ENCODE peak calls at places on chromosome 2, in six cellular contexts. M is AG08396; R is stimulated activated CD4-positive, alpha-beta T cell treated with anti-CD3 and anti-CD28 coated beads, Interleukin-2, amount 100 ng/mL, for 48 hours; N is WTC11; O is ELR; U is heart right ventricle. T is an unnamed sample.

GRCh38 chr2:974454-974853 is 23.8 kb downstream of the SNTG2 start:
- DNase-seq in M (no peak), R (no peak), N (no peak), O (no peak), U (no peak), T (no peak)

GRCh38 chr2:134143568-134143967 is 110.3 kb upstream of the MGAT5 start:
- DNase-seq in M (no peak), R (no peak), N (no peak), O (no peak), U (no peak), T (no peak)

GRCh38 chr2:241636182-241636982 is 576 bp downstream of the THAP4 start:
- DNase-seq in M (peak), R (no peak), N (peak), O (peak), U (peak), T (peak)

GRCh38 chr2:207828361-207829057 is 58.8 kb upstream of the FZD5 start:
- DNase-seq in M (no peak), R (no peak), N (no peak), O (peak), U (no peak), T (no peak)

GRCh38 chr2:2840101-2840531 is 509.0 kb upstream of the MYT1L start:
- DNase-seq in M (no peak), R (no peak), N (no peak), O (no peak), U (no peak), T (no peak)

GRCh38 chr2:240586919-240587800 is 626 bp downstream of the CAPN10 start:
- DNase-seq in M (peak), R (peak), N (peak), O (peak), U (peak), T (peak)

GRCh38 chr2:134919360-134920210 is 963 bp downstream of the CCNT2 start:
- DNase-seq in M (no peak), R (peak), N (no peak), O (peak), U (peak), T (peak)

GRCh38 chr2:11753452-11753885 is 7.0 kb downstream of the LPIN1 start:
- DNase-seq in M (no peak), R (no peak), N (no peak), O (no peak), U (no peak), T (peak)

GRCh38 chr2:11829324-11829946 is 83.0 kb downstream of the LPIN1 start:
- DNase-seq in M (peak), R (peak), N (peak), O (peak), U (peak), T (peak)

GRCh38 chr2:26630669-26631360 is 10.4 kb downstream of the CIB4 start:
- DNase-seq in M (peak), R (no peak), N (no peak), O (peak), U (no peak), T (no peak)

GRCh38 chr2:175012516-175012915 is 7.3 kb upstream of the CHN1 start:
- DNase-seq in M (no peak), R (no peak), N (no peak), O (peak), U (no peak), T (no peak)

GRCh38 chr2:67917332-67918054 is 145.3 kb downstream of the C1D start:
- DNase-seq in M (peak), R (no peak), N (no peak), O (peak), U (no peak), T (no peak)

GRCh38 chr2:6694555-6694954 is 171.2 kb downstream of the CMPK2 start:
- DNase-seq in M (no peak), R (no peak), N (no peak), O (no peak), U (peak), T (no peak)

GRCh38 chr2:59076079-59076619 is 835.0 kb upstream of the FANCL start:
- DNase-seq in M (no peak), R (no peak), N (no peak), O (no peak), U (no peak), T (no peak)

GRCh38 chr2:99615247-99615771 is 125.5 kb upstream of the REV1 start:
- DNase-seq in M (peak), R (no peak), N (peak), O (peak), U (no peak), T (no peak)

GRCh38 chr2:109294523-109294922 is 165.5 kb downstream of the SH3RF3 start:
- DNase-seq in M (no peak), R (no peak), N (no peak), O (peak), U (no peak), T (no peak)

GRCh38 chr2:225171350-225171749 is 129.1 kb upstream of the DOCK10 start:
- DNase-seq in M (no peak), R (no peak), N (no peak), O (no peak), U (no peak), T (no peak)

GRCh38 chr2:7845332-7845731 is 836.5 kb upstream of the ID2 start:
- DNase-seq in M (peak), R (no peak), N (no peak), O (peak), U (no peak), T (no peak)

GRCh38 chr2:73902284-73902683 is 9.5 kb downstream of the ACTG2 start:
- DNase-seq in M (no peak), R (no peak), N (no peak), O (no peak), U (no peak), T (no peak)

GRCh38 chr2:209629622-209630021 is 142.0 kb upstream of the UNC80 start:
- DNase-seq in M (peak), R (no peak), N (no peak), O (peak), U (no peak), T (no peak)

GRCh38 chr2:133414486-133415209 is 153.6 kb downstream of the NCKAP5 start:
- DNase-seq in M (peak), R (no peak), N (no peak), O (peak), U (no peak), T (no peak)

GRCh38 chr2:237588044-237588696 is 2.4 kb downstream of the RAB17 start:
- DNase-seq in M (no peak), R (no peak), N (no peak), O (no peak), U (no peak), T (no peak)

GRCh38 chr2:194104687-194105086 is 1552.3 kb upstream of the SLC39A10 start:
- DNase-seq in M (no peak), R (no peak), N (no peak), O (no peak), U (no peak), T (no peak)

GRCh38 chr2:101478561-101479001 is 3.7 kb upstream of the RFX8 start:
- DNase-seq in M (no peak), R (no peak), N (no peak), O (peak), U (no peak), T (no peak)

GRCh38 chr2:161625314-161625919 is 1.2 kb downstream of the SLC4A10 start:
- DNase-seq in M (no peak), R (no peak), N (peak), O (peak), U (no peak), T (peak)

GRCh38 chr2:29192526-29192925 is 77.3 kb downstream of the CLIP4 start:
- DNase-seq in M (no peak), R (no peak), N (no peak), O (peak), U (no peak), T (no peak)

GRCh38 chr2:11996618-11997017 is 250.2 kb downstream of the LPIN1 start:
- DNase-seq in M (no peak), R (no peak), N (no peak), O (peak), U (no peak), T (no peak)

GRCh38 chr2:135258193-135258592 is 206.1 kb downstream of the RAB3GAP1 start:
- DNase-seq in M (no peak), R (no peak), N (no peak), O (peak), U (no peak), T (no peak)

GRCh38 chr2:233820766-233821105 is 33.6 kb downstream of the HJURP start:
- DNase-seq in M (no peak), R (no peak), N (no peak), O (no peak), U (no peak), T (no peak)

GRCh38 chr2:20443276-20443920 is 3.5 kb upstream of the RHOB start:
- DNase-seq in M (no peak), R (no peak), N (no peak), O (peak), U (no peak), T (peak)

GRCh38 chr2:39469807-39470206 is 32.7 kb upstream of the MAP4K3 start:
- DNase-seq in M (peak), R (no peak), N (no peak), O (peak), U (no peak), T (peak)

GRCh38 chr2:14675489-14675888 is 43.0 kb downstream of the LRATD1 start:
- DNase-seq in M (no peak), R (no peak), N (no peak), O (no peak), U (no peak), T (no peak)

GRCh38 chr2:161905389-161906046 is 168.5 kb downstream of the DPP4 start:
- DNase-seq in M (no peak), R (no peak), N (no peak), O (peak), U (no peak), T (no peak)

GRCh38 chr2:84841577-84841976 is 39.3 kb downstream of the TRABD2A start:
- DNase-seq in M (no peak), R (no peak), N (no peak), O (no peak), U (no peak), T (no peak)

GRCh38 chr2:182593394-182593707 is 122.7 kb upstream of the DNAJC10 start:
- DNase-seq in M (peak), R (no peak), N (no peak), O (peak), U (no peak), T (no peak)

GRCh38 chr2:217996345-217996744 is 6.5 kb downstream of the TNS1 start:
- DNase-seq in M (no peak), R (no peak), N (no peak), O (peak), U (no peak), T (no peak)

GRCh38 chr2:173076557-173077345 is 1.1 kb downstream of the MAP3K20 start:
- DNase-seq in M (no peak), R (peak), N (peak), O (peak), U (peak), T (peak)

T was measured in left colon.